ENCODE peak calls at places on chromosomes 16 and 17, in five cellular contexts. One of them, this sample, is unnamed.

GRCh38 chr16:1640261-1640956 is 28.2 kb downstream of the CRAMP1 start:
- DNase-seq in fibroblast of mammary gland: no peak
- DNase-seq in activated T-helper 9 cell treated with anti-CD3 and anti-CD28 coated beads, Interleukin-2, amount 50 U/mL, for 16 hours: no peak
- DNase-seq in right cardiac atrium: no peak
- DNase-seq in AG08396: no peak
- DNase-seq in this sample: no peak

GRCh38 chr17:45405250-45406086 is 27.2 kb downstream of the ARHGAP27 start:
- DNase-seq in right cardiac atrium: no peak
- DNase-seq in AG08396: peak; percentile 54
- DNase-seq in fibroblast of mammary gland: no peak
- DNase-seq in activated T-helper 9 cell treated with anti-CD3 and anti-CD28 coated beads, Interleukin-2, amount 50 U/mL, for 16 hours: no peak
- DNase-seq in this sample: no peak

GRCh38 chr16:53159781-53160436 is 105.1 kb downstream of the CHD9 start:
- DNase-seq in activated T-helper 9 cell treated with anti-CD3 and anti-CD28 coated beads, Interleukin-2, amount 50 U/mL, for 16 hours: no peak
- DNase-seq in right cardiac atrium: no peak
- DNase-seq in AG08396: peak; percentile 29
- DNase-seq in fibroblast of mammary gland: peak; percentile 67
- DNase-seq in this sample: peak; percentile 36

GRCh38 chr16:24977673-24978065 is 37.5 kb downstream of the ARHGAP17 start:
- DNase-seq in fibroblast of mammary gland: peak; percentile 82
- DNase-seq in activated T-helper 9 cell treated with anti-CD3 and anti-CD28 coated beads, Interleukin-2, amount 50 U/mL, for 16 hours: no peak
- DNase-seq in AG08396: peak; percentile 70
- DNase-seq in right cardiac atrium: no peak
- DNase-seq in this sample: peak; percentile 42

GRCh38 chr17:48871035-48871550 is 21.5 kb upstream of the ATP5MC1 start:
- DNase-seq in fibroblast of mammary gland: no peak
- DNase-seq in right cardiac atrium: no peak
- DNase-seq in activated T-helper 9 cell treated with anti-CD3 and anti-CD28 coated beads, Interleukin-2, amount 50 U/mL, for 16 hours: no peak
- DNase-seq in AG08396: no peak
- DNase-seq in this sample: no peak

GRCh38 chr17:79610151-79610645 is 653 bp downstream of the RBFOX3 start:
- DNase-seq in right cardiac atrium: no peak
- DNase-seq in activated T-helper 9 cell treated with anti-CD3 and anti-CD28 coated beads, Interleukin-2, amount 50 U/mL, for 16 hours: no peak
- DNase-seq in fibroblast of mammary gland: no peak
- DNase-seq in AG08396: no peak
- DNase-seq in this sample: no peak

GRCh38 chr16:89011909-89012621 is 35.1 kb upstream of the CBFA2T3 start:
- DNase-seq in right cardiac atrium: no peak
- DNase-seq in AG08396: no peak
- DNase-seq in fibroblast of mammary gland: no peak
- DNase-seq in activated T-helper 9 cell treated with anti-CD3 and anti-CD28 coated beads, Interleukin-2, amount 50 U/mL, for 16 hours: no peak
- DNase-seq in this sample: no peak

GRCh38 chr17:55062921-55063320 is 94.4 kb downstream of the STXBP4 start:
- DNase-seq in AG08396: peak; percentile 13
- DNase-seq in right cardiac atrium: no peak
- DNase-seq in activated T-helper 9 cell treated with anti-CD3 and anti-CD28 coated beads, Interleukin-2, amount 50 U/mL, for 16 hours: no peak
- DNase-seq in fibroblast of mammary gland: peak; percentile 21
- DNase-seq in this sample: peak; percentile 30

GRCh38 chr16:1542166-1542500 is 8.7 kb downstream of the TMEM204 start:
- DNase-seq in activated T-helper 9 cell treated with anti-CD3 and anti-CD28 coated beads, Interleukin-2, amount 50 U/mL, for 16 hours: no peak
- DNase-seq in fibroblast of mammary gland: no peak
- DNase-seq in AG08396: no peak
- DNase-seq in right cardiac atrium: no peak
- DNase-seq in this sample: no peak

GRCh38 chr17:79051306-79051705 is 23.3 kb upstream of the ENGASE start:
- DNase-seq in right cardiac atrium: no peak
- DNase-seq in activated T-helper 9 cell treated with anti-CD3 and anti-CD28 coated beads, Interleukin-2, amount 50 U/mL, for 16 hours: no peak
- DNase-seq in fibroblast of mammary gland: peak; percentile 34
- DNase-seq in AG08396: no peak
- DNase-seq in this sample: no peak

GRCh38 chr17:48594412-48595106 is 980 bp upstream of the HOXB5 start:
- DNase-seq in AG08396: no peak
- DNase-seq in right cardiac atrium: no peak
- DNase-seq in fibroblast of mammary gland: no peak
- DNase-seq in activated T-helper 9 cell treated with anti-CD3 and anti-CD28 coated beads, Interleukin-2, amount 50 U/mL, for 16 hours: no peak
- DNase-seq in this sample: no peak

GRCh38 chr16:52537463-52537862 is 9.5 kb downstream of the TOX3 start:
- DNase-seq in right cardiac atrium: no peak
- DNase-seq in activated T-helper 9 cell treated with anti-CD3 and anti-CD28 coated beads, Interleukin-2, amount 50 U/mL, for 16 hours: no peak
- DNase-seq in AG08396: no peak
- DNase-seq in fibroblast of mammary gland: no peak
- DNase-seq in this sample: no peak

GRCh38 chr17:2862197-2862596 is 66.0 kb downstream of the RAP1GAP2 start:
- DNase-seq in AG08396: no peak
- DNase-seq in right cardiac atrium: no peak
- DNase-seq in fibroblast of mammary gland: no peak
- DNase-seq in activated T-helper 9 cell treated with anti-CD3 and anti-CD28 coated beads, Interleukin-2, amount 50 U/mL, for 16 hours: no peak
- DNase-seq in this sample: no peak

GRCh38 chr16:67463059-67463458 is 17.9 kb downstream of the ATP6V0D1 start:
- DNase-seq in fibroblast of mammary gland: no peak
- DNase-seq in activated T-helper 9 cell treated with anti-CD3 and anti-CD28 coated beads, Interleukin-2, amount 50 U/mL, for 16 hours: no peak
- DNase-seq in AG08396: no peak
- DNase-seq in right cardiac atrium: no peak
- DNase-seq in this sample: no peak

GRCh38 chr16:73735018-73735417 is 561.6 kb upstream of the PSMD7 start:
- DNase-seq in right cardiac atrium: no peak
- DNase-seq in activated T-helper 9 cell treated with anti-CD3 and anti-CD28 coated beads, Interleukin-2, amount 50 U/mL, for 16 hours: no peak
- DNase-seq in AG08396: no peak
- DNase-seq in fibroblast of mammary gland: peak; percentile 67
- DNase-seq in this sample: peak; percentile 77

GRCh38 chr16:56226187-56226586 is 34.9 kb downstream of the GNAO1 start:
- DNase-seq in AG08396: no peak
- DNase-seq in activated T-helper 9 cell treated with anti-CD3 and anti-CD28 coated beads, Interleukin-2, amount 50 U/mL, for 16 hours: no peak
- DNase-seq in right cardiac atrium: peak; percentile 66
- DNase-seq in fibroblast of mammary gland: peak; percentile 1
- DNase-seq in this sample: no peak

GRCh38 chr16:17302213-17302612 is 168.5 kb downstream of the XYLT1 start:
- DNase-seq in right cardiac atrium: no peak
- DNase-seq in activated T-helper 9 cell treated with anti-CD3 and anti-CD28 coated beads, Interleukin-2, amount 50 U/mL, for 16 hours: no peak
- DNase-seq in fibroblast of mammary gland: no peak
- DNase-seq in AG08396: no peak
- DNase-seq in this sample: no peak

GRCh38 chr17:2400877-2401425 is at the start of gene MNT:
- DNase-seq in fibroblast of mammary gland: peak; percentile 90
- DNase-seq in activated T-helper 9 cell treated with anti-CD3 and anti-CD28 coated beads, Interleukin-2, amount 50 U/mL, for 16 hours: peak; percentile 94
- DNase-seq in AG08396: peak; percentile 95
- DNase-seq in right cardiac atrium: peak; percentile 95
- DNase-seq in this sample: peak; percentile 89

GRCh38 chr16:83862661-83863060 is 36.3 kb upstream of the MLYCD start:
- DNase-seq in activated T-helper 9 cell treated with anti-CD3 and anti-CD28 coated beads, Interleukin-2, amount 50 U/mL, for 16 hours: no peak
- DNase-seq in fibroblast of mammary gland: no peak
- DNase-seq in right cardiac atrium: no peak
- DNase-seq in AG08396: no peak
- DNase-seq in this sample: no peak

GRCh38 chr16:31696968-31697743 is 169.5 kb downstream of the AHSP start:
- DNase-seq in activated T-helper 9 cell treated with anti-CD3 and anti-CD28 coated beads, Interleukin-2, amount 50 U/mL, for 16 hours: no peak
- DNase-seq in fibroblast of mammary gland: peak; percentile 57
- DNase-seq in AG08396: peak; percentile 71
- DNase-seq in right cardiac atrium: no peak
- DNase-seq in this sample: peak; percentile 52

GRCh38 chr17:43578699-43579569 is 32.8 kb upstream of the ETV4 start:
- DNase-seq in fibroblast of mammary gland: peak; percentile 36
- DNase-seq in AG08396: no peak
- DNase-seq in right cardiac atrium: no peak
- DNase-seq in activated T-helper 9 cell treated with anti-CD3 and anti-CD28 coated beads, Interleukin-2, amount 50 U/mL, for 16 hours: peak; percentile 1
- DNase-seq in this sample: no peak

GRCh38 chr17:18250259-18250658 is 8.3 kb downstream of the FLII start:
- DNase-seq in fibroblast of mammary gland: no peak
- DNase-seq in activated T-helper 9 cell treated with anti-CD3 and anti-CD28 coated beads, Interleukin-2, amount 50 U/mL, for 16 hours: no peak
- DNase-seq in right cardiac atrium: no peak
- DNase-seq in AG08396: no peak
- DNase-seq in this sample: peak; percentile 61

GRCh38 chr17:31089461-31089860 is 5.3 kb upstream of the NF1 start:
- DNase-seq in AG08396: no peak
- DNase-seq in fibroblast of mammary gland: no peak
- DNase-seq in right cardiac atrium: no peak
- DNase-seq in activated T-helper 9 cell treated with anti-CD3 and anti-CD28 coated beads, Interleukin-2, amount 50 U/mL, for 16 hours: no peak
- DNase-seq in this sample: no peak

GRCh38 chr17:20944014-20944905 is 98.6 kb downstream of the USP22 start:
- DNase-seq in AG08396: no peak
- DNase-seq in activated T-helper 9 cell treated with anti-CD3 and anti-CD28 coated beads, Interleukin-2, amount 50 U/mL, for 16 hours: no peak
- DNase-seq in right cardiac atrium: no peak
- DNase-seq in fibroblast of mammary gland: no peak
- DNase-seq in this sample: peak; percentile 38

GRCh38 chr16:53131363-53132071 is 76.7 kb downstream of the CHD9 start:
- DNase-seq in activated T-helper 9 cell treated with anti-CD3 and anti-CD28 coated beads, Interleukin-2, amount 50 U/mL, for 16 hours: peak; percentile 47
- DNase-seq in AG08396: peak; percentile 76
- DNase-seq in fibroblast of mammary gland: peak; percentile 55
- DNase-seq in right cardiac atrium: peak; percentile 69
- DNase-seq in this sample: peak; percentile 57

GRCh38 chr16:880471-881171 is 80.1 kb upstream of the GNG13 start:
- DNase-seq in right cardiac atrium: no peak
- DNase-seq in activated T-helper 9 cell treated with anti-CD3 and anti-CD28 coated beads, Interleukin-2, amount 50 U/mL, for 16 hours: no peak
- DNase-seq in AG08396: no peak
- DNase-seq in fibroblast of mammary gland: no peak
- DNase-seq in this sample: no peak

GRCh38 chr17:80565347-80566053 is 20.9 kb downstream of the RPTOR start:
- DNase-seq in activated T-helper 9 cell treated with anti-CD3 and anti-CD28 coated beads, Interleukin-2, amount 50 U/mL, for 16 hours: no peak
- DNase-seq in AG08396: no peak
- DNase-seq in right cardiac atrium: no peak
- DNase-seq in fibroblast of mammary gland: no peak
- DNase-seq in this sample: no peak

GRCh38 chr16:55876854-55877253 is 1.7 kb upstream of the CES5A start:
- DNase-seq in right cardiac atrium: no peak
- DNase-seq in fibroblast of mammary gland: peak; percentile 0
- DNase-seq in AG08396: no peak
- DNase-seq in activated T-helper 9 cell treated with anti-CD3 and anti-CD28 coated beads, Interleukin-2, amount 50 U/mL, for 16 hours: no peak
- DNase-seq in this sample: no peak

GRCh38 chr16:3716831-3717234 is 491 bp downstream of the TRAP1 start:
- DNase-seq in fibroblast of mammary gland: peak; percentile 20
- DNase-seq in right cardiac atrium: no peak
- DNase-seq in activated T-helper 9 cell treated with anti-CD3 and anti-CD28 coated beads, Interleukin-2, amount 50 U/mL, for 16 hours: peak; percentile 9
- DNase-seq in AG08396: no peak
- DNase-seq in this sample: peak; percentile 48

GRCh38 chr17:41185001-41185400 is 290 bp upstream of the KRTAP4-1 start:
- DNase-seq in right cardiac atrium: no peak
- DNase-seq in AG08396: no peak
- DNase-seq in fibroblast of mammary gland: peak; percentile 12
- DNase-seq in activated T-helper 9 cell treated with anti-CD3 and anti-CD28 coated beads, Interleukin-2, amount 50 U/mL, for 16 hours: no peak
- DNase-seq in this sample: no peak

GRCh38 chr16:69274699-69275235 is 36.4 kb upstream of the VPS4A start:
- DNase-seq in fibroblast of mammary gland: peak; percentile 41
- DNase-seq in activated T-helper 9 cell treated with anti-CD3 and anti-CD28 coated beads, Interleukin-2, amount 50 U/mL, for 16 hours: no peak
- DNase-seq in AG08396: no peak
- DNase-seq in right cardiac atrium: no peak
- DNase-seq in this sample: no peak

GRCh38 chr17:49646391-49647255 is 31.3 kb downstream of the SPOP start:
- DNase-seq in AG08396: peak; percentile 12
- DNase-seq in activated T-helper 9 cell treated with anti-CD3 and anti-CD28 coated beads, Interleukin-2, amount 50 U/mL, for 16 hours: peak; percentile 13
- DNase-seq in right cardiac atrium: peak; percentile 25
- DNase-seq in fibroblast of mammary gland: peak; percentile 74
- DNase-seq in this sample: peak; percentile 77

GRCh38 chr17:30524847-30525246 is 47.6 kb downstream of the GOSR1 start:
- DNase-seq in activated T-helper 9 cell treated with anti-CD3 and anti-CD28 coated beads, Interleukin-2, amount 50 U/mL, for 16 hours: no peak
- DNase-seq in AG08396: peak; percentile 55
- DNase-seq in right cardiac atrium: no peak
- DNase-seq in fibroblast of mammary gland: no peak
- DNase-seq in this sample: no peak

This sample was measured in RWPE1.